ENCODE peak calls at places on chromosomes 2 and 18, in nine cellular contexts. E is body of pancreas, F is stomach, O is adrenal gland, P is thyroid gland, V is K562, B is gastrocnemius medialis, S is heart left ventricle, G is ovary. H is an unnamed sample.

GRCh38 chr2:43495727-43496126 is 100.1 kb downstream of the THADA start:
- DNase-seq in E (no peak), F (no peak), O (no peak), P (no peak), V (no peak), B (no peak), S (no peak), G (no peak), H (no peak)

GRCh38 chr18:34540897-34541296 is 169.2 kb upstream of the DTNA start:
- DNase-seq in E (no peak), F (no peak), O (no peak), P (no peak), V (no peak), B (no peak), S (no peak), G (no peak), H (no peak)

GRCh38 chr2:127049927-127050802 is 56.8 kb downstream of the BIN1 start:
- DNase-seq in E (peak; percentile 63), F (peak; percentile 62), O (peak; percentile 62), P (peak; percentile 61), V (peak; percentile 64), B (no peak), S (peak; percentile 61), G (peak; percentile 74), H (peak; percentile 76)

GRCh38 chr2:106107509-106108131 is 86.5 kb downstream of the UXS1 start:
- DNase-seq in E (no peak), F (no peak), O (no peak), P (no peak), V (no peak), B (no peak), S (no peak), G (no peak), H (no peak)

GRCh38 chr2:27245116-27245515 is 17.7 kb downstream of the SLC30A3 start:
- DNase-seq in E (no peak), F (no peak), O (no peak), P (no peak), V (no peak), B (no peak), S (no peak), G (no peak), H (no peak)

GRCh38 chr2:85120363-85120762 is 12.8 kb upstream of the TCF7L1 start:
- DNase-seq in E (no peak), F (no peak), O (no peak), P (no peak), V (no peak), B (no peak), S (no peak), G (no peak), H (no peak)

GRCh38 chr2:20561703-20562454 is 89.0 kb downstream of the HS1BP3 start:
- DNase-seq in E (no peak), F (no peak), O (no peak), P (no peak), V (peak; percentile 45), B (no peak), S (no peak), G (no peak), H (no peak)

GRCh38 chr2:150373374-150373773 is 114.1 kb downstream of the RND3 start:
- DNase-seq in E (no peak), F (no peak), O (no peak), P (no peak), V (no peak), B (no peak), S (no peak), G (no peak), H (no peak)

DNA sequence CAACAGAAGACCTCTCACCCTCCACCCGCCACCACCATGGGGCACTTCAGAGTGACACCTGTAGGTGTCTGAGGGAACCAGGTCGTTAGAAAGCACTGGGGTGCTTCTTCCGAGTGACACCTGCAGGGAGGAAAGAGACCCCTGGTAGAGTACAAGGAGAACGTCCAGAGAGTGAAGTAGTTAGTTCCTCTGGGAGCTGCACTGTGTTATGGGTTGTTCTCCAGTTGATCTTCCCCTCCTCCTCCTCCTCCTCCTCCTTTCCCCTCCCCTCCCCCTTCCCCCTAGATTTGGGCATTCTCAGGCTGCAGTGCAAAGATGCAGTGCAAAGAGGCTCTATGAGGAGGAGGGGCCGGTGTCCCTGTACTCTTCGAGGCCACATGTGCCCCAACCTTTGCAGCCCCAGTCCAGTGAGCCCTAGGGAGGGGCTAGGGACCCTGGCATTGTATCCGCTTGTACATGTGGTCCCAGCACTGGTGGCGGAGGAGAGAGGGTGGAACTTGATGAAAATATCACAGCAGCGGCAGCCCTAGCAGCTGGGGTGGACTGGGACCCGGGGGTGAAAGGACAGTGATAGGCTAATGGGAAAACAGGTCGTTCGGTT is 850 bp downstream of the DNAJB2 start:
- DNase-seq in E (no peak), F (no peak), O (no peak), P (no peak), V (peak; percentile 43), B (no peak), S (peak; percentile 20), G (peak; percentile 56), H (no peak)
- H3K27ac ChIP-seq in E (peak overlapping the region; percentile 95), F (peak overlapping the region; percentile 99), O (peak overlapping the region; percentile 99), P (peak overlapping the region; percentile 99), V (peak overlapping the region; percentile 87), B (peak overlapping the region; percentile 92), S (peak overlapping the region; percentile 99), G (peak overlapping the region; percentile 98), H (peak overlapping the region; percentile 96)

GRCh38 chr2:70304501-70304900 is 2.6 kb upstream of the FAM136A start:
- DNase-seq in E (no peak), F (no peak), O (no peak), P (no peak), V (no peak), B (no peak), S (no peak), G (no peak), H (no peak)

GRCh38 chr2:70303186-70303585 is 1.3 kb upstream of the FAM136A start:
- DNase-seq in E (no peak), F (no peak), O (no peak), P (no peak), V (no peak), B (no peak), S (no peak), G (no peak), H (no peak)

GRCh38 chr2:70300771-70301343 is 1.0 kb downstream of the FAM136A start:
- DNase-seq in E (no peak), F (no peak), O (no peak), P (no peak), V (no peak), B (no peak), S (no peak), G (peak; percentile 30), H (no peak)

GRCh38 chr2:70305531-70305930 is 3.7 kb upstream of the FAM136A start:
- DNase-seq in E (no peak), F (no peak), O (no peak), P (no peak), V (no peak), B (no peak), S (no peak), G (no peak), H (no peak)

DNA sequence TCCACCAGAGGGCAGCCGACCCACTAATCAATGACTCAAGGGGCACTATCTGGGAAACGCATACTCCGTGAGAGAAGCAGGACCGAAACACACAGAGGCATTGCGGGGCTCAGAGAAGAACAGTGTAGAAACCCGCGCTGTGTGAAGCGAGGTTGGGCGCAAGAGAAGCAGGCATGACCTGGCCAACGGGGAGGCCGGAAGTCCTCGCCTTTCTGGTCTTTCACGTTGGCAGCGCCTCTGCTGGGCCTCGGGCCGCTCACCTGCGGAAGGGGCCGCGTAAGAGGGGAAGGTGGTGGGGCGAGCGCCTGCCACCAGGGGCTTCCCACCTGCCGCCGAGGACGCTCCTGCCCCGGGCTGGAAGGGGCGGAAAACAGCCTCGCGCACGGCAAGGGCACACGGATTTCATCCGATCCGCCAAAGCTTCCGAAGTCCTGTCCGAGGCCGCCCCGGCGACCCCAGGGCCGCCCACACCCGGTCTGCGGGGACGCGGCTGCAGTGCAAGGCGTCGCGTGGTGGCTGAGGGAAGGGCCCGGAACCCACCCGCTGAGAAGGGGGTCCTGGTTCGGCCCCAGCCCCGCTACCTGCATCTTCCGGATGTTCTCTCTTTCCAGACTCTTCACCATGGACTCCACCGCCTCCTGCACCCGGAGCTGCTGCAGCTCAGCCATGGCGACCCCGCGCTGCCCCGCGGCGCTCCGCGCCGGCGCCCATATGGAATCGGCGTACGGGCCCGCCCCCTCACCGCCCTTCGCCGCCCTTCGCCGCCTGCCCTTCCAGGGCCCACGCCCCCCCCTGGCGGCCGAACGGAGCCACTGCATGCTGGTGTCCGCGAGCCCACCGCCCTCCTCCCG is at the start of gene FAM136A:
- DNase-seq in E (peak; percentile 85), F (peak; percentile 90), O (peak; percentile 87), P (peak; percentile 88), V (peak; percentile 91), B (peak; percentile 53), S (peak; percentile 88), G (peak; percentile 90), H (peak; percentile 90)
- TF ChIP-seq POLR2A in E (peak; percentile 70), F (no peak), O (peak; percentile 49), P (peak; percentile 65), V (peak; percentile 88), B (peak; percentile 28), S (no peak), G (no peak), H (peak; percentile 55)

GRCh38 chr2:218736535-218736934 is 25.9 kb downstream of the TTLL4 start:
- DNase-seq in E (no peak), F (no peak), O (no peak), P (no peak), V (no peak), B (no peak), S (no peak), G (no peak), H (no peak)

GRCh38 chr2:218734190-218734975 is 23.7 kb downstream of the TTLL4 start:
- DNase-seq in E (no peak), F (no peak), O (no peak), P (no peak), V (no peak), B (no peak), S (no peak), G (no peak), H (no peak)

GRCh38 chr2:218732052-218732760 is 21.6 kb downstream of the TTLL4 start:
- DNase-seq in E (no peak), F (no peak), O (no peak), P (no peak), V (no peak), B (no peak), S (no peak), G (no peak), H (no peak)

GRCh38 chr2:218732761-218733158 is 22.1 kb downstream of the TTLL4 start:
- DNase-seq in E (no peak), F (no peak), O (no peak), P (no peak), V (no peak), B (no peak), S (no peak), G (no peak), H (no peak)

DNA sequence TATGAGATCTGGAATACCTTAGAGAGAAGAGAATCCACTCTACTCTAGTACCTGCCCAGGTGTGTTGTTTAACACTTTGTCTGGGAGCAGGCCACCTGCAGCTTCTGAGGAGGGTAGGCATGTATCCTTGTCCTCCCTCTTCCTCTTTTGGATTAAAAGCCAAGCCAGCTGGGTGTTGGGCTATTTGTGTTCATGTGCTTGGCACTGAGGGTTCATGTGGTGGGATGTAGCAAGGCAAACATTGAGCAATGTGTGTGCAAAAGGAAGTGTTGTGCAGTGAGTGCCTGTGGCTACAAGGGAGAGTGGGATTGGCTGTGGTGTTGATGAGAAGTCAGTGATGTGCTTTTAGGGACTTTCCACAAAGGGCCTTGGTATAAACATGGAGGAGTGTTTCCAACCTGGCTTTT is 23.0 kb downstream of the TTLL4 start:
- DNase-seq in E (no peak), F (peak; percentile 34), O (no peak), P (no peak), V (no peak), B (no peak), S (no peak), G (no peak), H (no peak)
- H3K27ac ChIP-seq in E (no peak overlapping the region), F (peak overlapping the region; percentile 75), O (peak overlapping the region; percentile 94), P (no peak overlapping the region), V (no peak overlapping the region), B (no peak overlapping the region), S (no peak overlapping the region), G (no peak overlapping the region), H (no peak overlapping the region)

GRCh38 chr2:201642086-201642578 is 1.2 kb downstream of the TMEM237 start:
- DNase-seq in E (no peak), F (no peak), O (no peak), P (no peak), V (no peak), B (peak; percentile 6), S (no peak), G (no peak), H (no peak)

GRCh38 chr2:201642579-201643215 is 606 bp downstream of the TMEM237 start:
- DNase-seq in E (peak; percentile 78), F (peak; percentile 83), O (peak; percentile 91), P (peak; percentile 79), V (peak; percentile 83), B (peak; percentile 53), S (peak; percentile 82), G (peak; percentile 92), H (peak; percentile 88)

GRCh38 chr2:201639205-201639604 is 4.1 kb downstream of the TMEM237 start:
- DNase-seq in E (no peak), F (no peak), O (no peak), P (no peak), V (no peak), B (no peak), S (no peak), G (no peak), H (no peak)

GRCh38 chr2:201644001-201644400 is 698 bp upstream of the TMEM237 start:
- DNase-seq in E (peak; percentile 24), F (no peak), O (no peak), P (peak; percentile 41), V (no peak), B (no peak), S (no peak), G (peak; percentile 53), H (no peak)

DNA sequence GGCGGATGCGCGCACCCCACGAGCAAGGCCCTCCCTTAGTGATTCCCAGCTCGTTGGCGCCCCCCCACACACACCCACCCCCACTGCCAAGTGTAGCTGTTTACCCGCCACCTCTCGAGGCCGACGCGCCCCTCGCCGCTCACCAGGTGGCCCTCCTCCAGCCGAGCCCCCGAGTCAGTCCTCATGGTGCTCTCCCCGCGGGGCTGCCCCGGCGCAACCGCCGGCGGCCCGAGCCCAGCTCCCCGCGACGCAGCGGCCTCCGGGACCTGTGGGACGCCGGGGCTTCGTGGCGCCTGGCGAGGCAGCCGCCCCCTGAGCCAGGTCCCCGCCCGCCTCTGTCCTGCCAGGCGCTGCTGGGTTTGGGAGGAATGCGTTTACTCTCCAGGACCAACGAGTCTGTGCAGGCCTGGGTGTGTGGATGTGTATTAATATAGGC is at the start of gene TMEM237:
- DNase-seq in E (peak; percentile 49), F (peak; percentile 27), O (peak; percentile 63), P (peak; percentile 57), V (peak; percentile 45), B (no peak), S (peak; percentile 61), G (peak; percentile 80), H (no peak)
- TF ChIP-seq POLR2A in E (no peak), F (no peak), O (no peak), P (peak; percentile 44), V (no peak), B (no peak), S (no peak), G (no peak), H (no peak)

H was measured in Peyer's patch.